ENCODE peak calls at places on chromosome 11, in seven cellular contexts. B is IMR-90, I is PC-3, D is H1, F is neural progenitor cell, X is Karpas-422, H is HCT116. E is an unnamed sample.

GRCh38 chr11:68521962-68522626 is 61.5 kb downstream of the PPP6R3 start:
- DNase-seq in B (peak; percentile 18), I (no peak), D (no peak), F (no peak), X (no peak), H (no peak), E (no peak)

GRCh38 chr11:65625628-65626342 is 10.2 kb downstream of the PCNX3 start:
- DNase-seq in B (no peak), I (no peak), D (no peak), F (peak; percentile 72), X (peak; percentile 76), H (no peak), E (no peak)

GRCh38 chr11:95232666-95233065 is 1.7 kb upstream of the SESN3 start:
- DNase-seq in B (no peak), I (no peak), D (no peak), F (no peak), X (no peak), H (no peak), E (no peak)

GRCh38 chr11:99069831-99070444 is 49.2 kb downstream of the CNTN5 start:
- DNase-seq in B (no peak), I (peak; percentile 39), D (peak; percentile 15), F (peak; percentile 78), X (no peak), H (no peak), E (no peak)

GRCh38 chr11:26626346-26626745 is 54.3 kb upstream of the MUC15 start:
- DNase-seq in B (no peak), I (no peak), D (no peak), F (no peak), X (no peak), H (no peak), E (no peak)

GRCh38 chr11:11813288-11813962 is 28.3 kb upstream of the USP47 start:
- DNase-seq in B (peak; percentile 97), I (peak; percentile 80), D (no peak), F (no peak), X (no peak), H (peak; percentile 31), E (peak; percentile 79)

GRCh38 chr11:60528465-60528864 is 13.3 kb downstream of the MS4A13 start:
- DNase-seq in B (no peak), I (no peak), D (no peak), F (no peak), X (no peak), H (no peak), E (no peak)

GRCh38 chr11:119608781-119609180 is 120.2 kb downstream of the NECTIN1 start:
- DNase-seq in B (no peak), I (no peak), D (no peak), F (no peak), X (no peak), H (no peak), E (no peak)

GRCh38 chr11:125802387-125802786 is 14.5 kb downstream of the PATE3 start:
- DNase-seq in B (no peak), I (no peak), D (no peak), F (no peak), X (no peak), H (no peak), E (no peak)

GRCh38 chr11:70225629-70226582 is 22.8 kb downstream of the FADD start:
- DNase-seq in B (no peak), I (no peak), D (no peak), F (no peak), X (peak; percentile 57), H (no peak), E (peak; percentile 61)

GRCh38 chr11:6395470-6396060 is 5.3 kb downstream of the SMPD1 start:
- DNase-seq in B (no peak), I (no peak), D (no peak), F (no peak), X (no peak), H (no peak), E (no peak)

DNA sequence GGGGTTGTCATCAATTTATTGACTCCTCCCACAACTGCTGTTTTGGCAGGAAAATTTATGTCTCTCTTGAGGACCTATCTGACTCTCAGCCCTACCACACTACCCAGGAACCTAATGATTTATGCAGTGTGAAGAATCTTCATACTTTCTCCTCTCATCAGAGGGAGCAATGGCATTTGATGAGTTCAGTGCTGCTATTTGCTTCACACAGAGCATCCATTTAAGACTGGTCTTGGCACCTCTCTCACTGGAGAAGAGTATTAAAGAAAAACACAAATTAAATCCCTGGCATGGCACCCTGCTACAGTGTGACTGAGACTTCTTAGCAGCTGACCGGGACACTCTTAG is 185.9 kb upstream of the E2F8 start:
- DNase-seq in B (no peak), I (no peak), D (no peak), F (no peak), X (peak; percentile 38), H (no peak), E (no peak)
- H2AFZ ChIP-seq in B (no peak overlapping the region), I (no peak overlapping the region), D (no peak overlapping the region), F (no peak overlapping the region), X (no peak overlapping the region), H (no peak overlapping the region), E (no peak overlapping the region)

GRCh38 chr11:33770236-33770635 is 4.1 kb downstream of the FBXO3 start:
- DNase-seq in B (no peak), I (no peak), D (no peak), F (no peak), X (no peak), H (no peak), E (no peak)

GRCh38 chr11:33773399-33774355 is 643 bp downstream of the FBXO3 start:
- DNase-seq in B (peak; percentile 43), I (no peak), D (no peak), F (peak; percentile 58), X (peak; percentile 53), H (no peak), E (no peak)

GRCh38 chr11:33769542-33769941 is 4.8 kb downstream of the FBXO3 start:
- DNase-seq in B (no peak), I (peak; percentile 71), D (no peak), F (no peak), X (no peak), H (no peak), E (peak; percentile 33)

GRCh38 chr11:33774356-33775063 is at the start of gene FBXO3:
- DNase-seq in B (peak; percentile 58), I (peak; percentile 84), D (peak; percentile 58), F (peak; percentile 97), X (peak; percentile 94), H (peak; percentile 40), E (peak; percentile 92)

GRCh38 chr11:33772300-33772699 is 2.0 kb downstream of the FBXO3 start:
- DNase-seq in B (peak; percentile 23), I (peak; percentile 77), D (no peak), F (no peak), X (no peak), H (no peak), E (peak; percentile 26)
- H3K4me2 ChIP-seq in B (no peak overlapping the region), I (peak overlapping the region; percentile 95), D (no peak overlapping the region), F (no peak overlapping the region), X (no peak overlapping the region), H (peak overlapping the region; percentile 79), E (peak overlapping the region; percentile 81)

DNA sequence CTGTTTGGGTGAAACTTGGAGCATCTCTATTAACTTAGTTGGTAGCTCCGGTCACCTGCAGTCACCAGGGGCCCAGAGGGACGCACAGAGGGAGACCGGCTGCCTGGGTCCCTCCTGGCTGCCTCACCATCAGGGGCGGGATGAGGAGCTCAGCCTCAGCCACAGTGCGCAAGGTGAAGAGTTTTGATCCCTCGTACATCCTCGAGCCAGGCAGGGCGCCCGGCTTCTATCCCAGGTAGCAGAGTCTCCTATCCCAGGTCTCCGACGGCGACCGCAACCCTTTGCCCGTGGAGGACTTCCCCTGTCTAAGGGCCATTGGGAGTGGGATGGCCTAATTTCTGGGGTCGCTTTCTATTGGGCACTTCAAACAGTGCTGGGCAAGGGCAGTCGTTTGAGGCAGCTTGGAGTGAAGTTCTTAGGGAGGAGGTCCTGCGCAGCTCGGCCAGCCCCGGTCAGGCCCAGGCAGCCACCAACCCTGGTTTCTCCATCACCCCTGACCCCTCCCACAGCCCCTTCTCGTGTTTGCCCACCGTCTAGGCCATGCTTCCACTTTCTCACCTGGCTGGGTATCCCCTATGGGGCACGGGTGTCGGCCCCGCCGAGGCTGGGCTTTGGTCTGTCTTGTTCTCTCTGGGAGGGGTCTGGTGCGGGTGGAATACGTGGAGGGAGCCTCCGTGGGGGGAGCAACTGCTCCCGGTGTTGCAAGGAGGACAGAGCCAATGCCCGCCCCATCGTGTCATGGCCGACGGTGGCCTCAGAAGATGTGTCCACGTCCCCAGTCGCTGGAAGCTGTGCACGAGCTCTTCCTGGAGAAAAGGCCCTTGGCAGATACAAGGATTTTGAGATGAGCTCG is 3.6 kb upstream of the MRGPRG start:
- DNase-seq in B (no peak), I (no peak), D (no peak), F (no peak), X (no peak), H (no peak), E (no peak)
- H2AFZ ChIP-seq in B (no peak overlapping the region), I (no peak overlapping the region), D (no peak overlapping the region), F (no peak overlapping the region), X (no peak overlapping the region), H (no peak overlapping the region), E (no peak overlapping the region)

DNA sequence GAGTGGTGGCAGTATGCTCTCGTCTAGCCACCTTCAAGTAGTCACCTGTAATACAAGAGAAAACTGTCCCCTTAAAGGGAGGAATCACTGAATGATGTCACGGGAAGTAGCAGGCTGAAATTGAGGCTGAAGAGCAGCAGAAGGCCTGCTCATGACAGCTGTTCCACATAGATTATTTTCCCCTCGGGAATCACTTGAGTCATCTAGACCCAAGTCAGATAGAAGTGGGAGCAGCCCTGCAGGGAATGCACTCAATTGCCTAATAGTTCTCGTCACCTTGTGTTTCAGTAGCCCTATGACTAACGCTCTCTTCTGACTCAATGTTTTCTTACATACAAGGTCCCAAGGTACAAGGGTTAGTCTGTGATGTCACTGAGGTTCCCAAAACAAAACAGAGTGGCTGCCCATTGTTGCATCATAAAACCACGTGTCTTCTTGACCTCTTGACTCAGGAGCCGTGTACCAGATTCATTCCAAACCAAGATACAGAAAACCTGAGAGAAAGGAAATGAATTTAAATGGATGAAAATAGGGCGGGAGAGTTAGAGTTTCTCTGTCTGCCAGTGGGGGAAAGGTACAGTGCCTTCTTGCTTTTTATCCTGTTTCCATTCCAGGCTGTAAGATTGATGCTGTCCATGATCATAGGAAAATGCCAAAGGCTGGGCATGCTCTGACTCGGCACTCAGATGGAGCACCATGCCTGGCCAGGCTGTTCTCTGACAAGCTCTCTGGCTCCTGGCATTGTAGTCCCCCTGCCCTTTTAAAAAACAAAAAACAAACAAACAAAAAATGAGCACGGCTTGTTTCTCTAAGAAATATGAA is 21.6 kb upstream of the C11orf96 start:
- DNase-seq in B (peak; percentile 100), I (peak; percentile 95), D (no peak), F (no peak), X (no peak), H (peak; percentile 86), E (peak; percentile 100)
- H3K4me2 ChIP-seq in B (no peak overlapping the region), I (no peak overlapping the region), D (no peak overlapping the region), F (no peak overlapping the region), X (no peak overlapping the region), H (no peak overlapping the region), E (peak overlapping the region; percentile 41)

DNA sequence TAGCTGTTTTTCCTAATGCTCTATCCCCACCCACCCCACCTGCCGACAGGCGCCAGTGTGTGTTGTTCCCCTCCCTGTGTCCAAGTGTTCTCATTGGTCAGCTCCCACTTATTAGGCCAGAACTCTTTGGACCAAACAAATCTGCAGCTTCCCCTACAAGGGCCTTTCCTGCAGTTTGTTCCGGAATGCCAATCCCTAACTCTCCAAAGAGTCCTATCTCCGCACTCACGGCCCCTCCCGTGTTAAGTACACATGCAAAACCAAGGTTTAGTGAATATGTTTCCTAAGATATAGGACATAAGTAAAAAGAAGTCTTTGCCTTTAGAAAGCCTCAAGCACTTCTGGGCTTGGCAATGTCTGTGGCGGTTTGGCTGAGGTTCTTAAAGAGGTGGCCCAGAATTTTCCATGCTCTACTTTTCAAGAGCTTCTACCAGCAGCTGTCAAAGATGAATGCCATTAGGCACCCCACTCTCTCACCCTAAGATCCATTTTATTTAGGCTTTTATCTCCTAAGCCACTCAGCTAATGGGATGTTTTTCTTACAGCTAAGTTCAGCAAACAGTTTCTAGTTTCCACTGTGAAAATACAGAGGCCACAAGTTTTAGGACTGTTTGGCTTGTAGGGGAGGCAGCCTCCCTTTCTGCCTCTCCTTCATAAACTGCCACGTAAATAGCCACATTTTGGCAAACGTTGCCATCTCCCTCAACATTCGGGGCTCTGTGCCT is 1.6 kb downstream of the CD59 start:
- DNase-seq in B (no peak), I (peak; percentile 63), D (no peak), F (no peak), X (no peak), H (no peak), E (no peak)
- H2AFZ ChIP-seq in B (peak overlapping the region; percentile 2), I (no peak overlapping the region), D (no peak overlapping the region), F (no peak overlapping the region), X (no peak overlapping the region), H (no peak overlapping the region), E (no peak overlapping the region)

E was measured in PC-9.